ENCODE peak calls at places on chromosomes 3 and 15, in seven cellular contexts. I is T-cell; Q is DMS153; X is A549; V is stimulated activated CD8-positive, alpha-beta memory T cell treated with anti-CD3 and anti-CD28 coated beads, Interleukin-15, amount 100 ng/mL, for 24 hours; F is psoas muscle; B is left ventricle myocardium inferior. T is an unnamed sample.

GRCh38 chr3:126197854-126198584 is 17.6 kb upstream of the ALDH1L1 start:
- DNase-seq in I (peak; percentile 25), Q (peak; percentile 11), X (peak; percentile 72), V (no peak), F (peak; percentile 80), B (peak; percentile 54), T (peak; percentile 86)

GRCh38 chr3:54859204-54859603 is 68.7 kb downstream of the LRTM1 start:
- DNase-seq in I (no peak), Q (no peak), X (no peak), V (no peak), F (no peak), B (no peak), T (no peak)

GRCh38 chr15:40984406-40984805 is 31.1 kb downstream of the CHAC1 start:
- DNase-seq in I (no peak), Q (no peak), X (no peak), V (no peak), F (no peak), B (no peak), T (no peak)

GRCh38 chr3:184377882-184378445 is at the start of gene THPO:
- DNase-seq in I (no peak), Q (no peak), X (no peak), V (no peak), F (no peak), B (no peak), T (no peak)

GRCh38 chr3:134309987-134310700 is 59.5 kb upstream of the RYK start:
- DNase-seq in I (no peak), Q (no peak), X (peak; percentile 51), V (no peak), F (no peak), B (no peak), T (no peak)

GRCh38 chr3:120743081-120743365 is 479 bp downstream of the GTF2E1 start:
- DNase-seq in I (no peak), Q (no peak), X (no peak), V (no peak), F (no peak), B (no peak), T (no peak)

GRCh38 chr3:64922213-64922612 is 234.4 kb upstream of the ADAMTS9 start:
- DNase-seq in I (no peak), Q (no peak), X (no peak), V (no peak), F (no peak), B (no peak), T (no peak)

GRCh38 chr3:184156522-184156955 is 1.4 kb downstream of the DVL3 start:
- DNase-seq in I (no peak), Q (peak; percentile 10), X (no peak), V (no peak), F (peak; percentile 84), B (peak; percentile 75), T (peak; percentile 89)

GRCh38 chr15:63556246-63556645 is 40.9 kb upstream of the FBXL22 start:
- DNase-seq in I (no peak), Q (no peak), X (no peak), V (no peak), F (no peak), B (no peak), T (no peak)

GRCh38 chr3:133428552-133428951 is 28.7 kb downstream of the BFSP2 start:
- DNase-seq in I (no peak), Q (no peak), X (no peak), V (no peak), F (no peak), B (no peak), T (no peak)